ENCODE peak calls at places on chromosomes 13 and 19, in six cellular contexts. K, I, B, Z, S and G are unnamed samples.

GRCh38 chr13:91045351-91046034 is 302.0 kb upstream of the MIR17HG start:
- DNase-seq in B (no peak), I (peak), K (peak), S (peak), Z (peak), G (peak)

GRCh38 chr19:30669329-30670010 is 297.3 kb downstream of the ZNF536 start:
- DNase-seq in B (peak), I (peak), K (peak), S (no peak), Z (peak), G (peak)

GRCh38 chr19:38003427-38004099 is 96.6 kb downstream of the SIPA1L3 start:
- DNase-seq in I (peak), B (peak), Z (peak), S (no peak), K (peak), G (peak)

GRCh38 chr13:85693889-85694511 is 105.2 kb downstream of the SLITRK6 start:
- DNase-seq in Z (peak), K (no peak), S (no peak), B (no peak), I (no peak), G (no peak)

GRCh38 chr19:51690359-51691121 is 2.6 kb upstream of the SPACA6 start:
- DNase-seq in B (no peak), I (peak), S (no peak), Z (peak), K (peak), G (peak)

GRCh38 chr19:27657271-27658051 is 1555.5 kb downstream of the UQCRFS1 start:
- DNase-seq in B (no peak), Z (no peak), I (no peak), K (no peak), S (no peak), G (no peak)

GRCh38 chr13:97133955-97134354 is 88.2 kb upstream of the MBNL2 start:
- DNase-seq in I (no peak), S (no peak), B (no peak), K (no peak), Z (peak), G (no peak)

GRCh38 chr19:12668937-12669271 is 2.3 kb downstream of the WDR83 start:
- DNase-seq in K (peak), B (peak), Z (peak), I (peak), S (no peak), G (peak)

GRCh38 chr13:114151565-114152284 is 19.3 kb upstream of the RASA3 start:
- DNase-seq in S (peak), I (no peak), Z (peak), K (no peak), B (no peak), G (peak)

GRCh38 chr13:26253787-26254582 is at the start of gene CDK8:
- DNase-seq in B (peak), I (peak), S (peak), Z (peak), K (peak), G (peak)

GRCh38 chr13:80251403-80251802 is 89.5 kb downstream of the SPRY2 start:
- DNase-seq in I (peak), S (no peak), K (no peak), B (peak), Z (peak), G (peak)

DNA sequence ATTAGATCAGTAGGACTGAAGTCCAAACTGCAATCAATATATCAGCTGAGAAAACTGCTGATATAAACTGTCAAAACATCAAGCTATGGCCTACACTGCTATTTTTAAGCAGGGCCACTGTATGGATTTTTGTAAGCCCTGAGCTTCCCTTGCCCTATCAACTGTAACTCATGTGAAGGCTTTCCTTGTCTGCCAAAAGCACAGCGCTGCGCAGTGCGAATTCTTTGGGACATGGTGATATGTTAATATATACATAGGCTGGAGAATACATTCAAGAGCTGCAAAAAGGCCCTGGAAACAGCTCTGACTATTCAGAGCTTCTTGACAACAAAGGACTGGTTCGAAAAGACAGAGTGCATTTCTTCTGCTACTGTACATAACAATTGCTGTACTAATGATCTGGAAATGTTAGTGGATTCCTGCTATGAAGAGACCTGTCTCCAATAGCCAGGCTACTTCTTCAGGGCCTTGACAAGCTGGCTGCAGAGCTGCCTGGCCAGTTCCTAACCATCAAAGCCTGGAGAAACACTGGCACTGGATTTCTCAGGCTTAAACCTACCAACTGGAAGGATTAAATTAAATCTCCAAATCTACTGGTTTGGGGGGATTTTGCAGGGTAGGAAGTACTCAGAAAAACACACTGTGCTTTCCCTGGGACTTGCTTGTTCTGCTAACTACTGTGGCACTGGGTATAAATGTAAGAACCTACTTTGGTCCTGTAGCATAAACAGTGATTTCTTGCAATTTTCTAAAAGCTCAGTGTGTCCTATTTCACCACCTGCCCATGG is 246.9 kb downstream of the DNAJC15 start:
- DNase-seq in S (no peak), B (no peak), I (no peak), K (no peak), Z (no peak), G (no peak)
- H3K9ac ChIP-seq in S (no peak), B (no peak), I (no peak), K (no peak), Z (no peak), G (no peak)

GRCh38 chr19:19409235-19410030 is 4.0 kb downstream of the GATAD2A start:
- DNase-seq in S (no peak), K (no peak), Z (peak), B (no peak), I (peak), G (no peak)
- TF ChIP-seq EZH2phosphoT487 in S (no peak), K (no peak), Z (no peak), B (no peak), I (no peak), G (no peak)

GRCh38 chr13:21595546-21595822 is 8.5 kb downstream of the MICU2 start:
- DNase-seq in Z (no peak), K (no peak), S (no peak), B (no peak), I (no peak), G (no peak)
- H3K9ac ChIP-seq in Z (no peak), K (no peak), S (no peak), B (no peak), I (no peak), G (no peak)

GRCh38 chr19:34832581-34833112 is 59.6 kb upstream of the ZNF599 start:
- DNase-seq in I (no peak), S (no peak), K (no peak), B (no peak), Z (no peak), G (no peak)

GRCh38 chr19:34831714-34832113 is 58.7 kb upstream of the ZNF599 start:
- DNase-seq in B (no peak), Z (no peak), K (no peak), I (no peak), S (no peak), G (no peak)

GRCh38 chr19:34837262-34837661 is 64.2 kb upstream of the ZNF599 start:
- DNase-seq in K (peak), I (no peak), B (no peak), Z (no peak), S (no peak), G (no peak)

GRCh38 chr19:34835952-34836351 is 62.9 kb upstream of the ZNF599 start:
- DNase-seq in S (no peak), Z (no peak), I (no peak), K (no peak), B (no peak), G (no peak)

DNA sequence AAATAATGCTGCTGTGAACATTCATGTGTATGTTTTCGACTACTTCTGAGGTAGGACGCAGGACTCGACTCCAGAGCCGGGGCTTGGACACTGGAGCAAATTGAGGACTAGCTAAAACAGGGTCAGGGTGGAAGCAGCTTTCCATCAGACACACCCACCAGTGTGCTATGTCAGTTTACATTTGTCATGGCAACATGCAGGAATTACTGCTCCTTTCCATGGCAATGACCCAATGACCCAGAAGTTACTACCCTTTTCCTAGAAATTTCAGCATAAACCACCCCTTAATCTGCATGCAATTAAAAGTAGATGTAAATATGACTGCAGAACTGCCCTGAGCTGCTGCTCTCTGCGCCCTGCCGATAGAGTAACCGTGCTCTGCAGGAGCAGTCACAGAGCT is 61.5 kb upstream of the ZNF599 start:
- DNase-seq in S (no peak), I (no peak), Z (no peak), K (no peak), B (no peak), G (no peak)
- TF ChIP-seq EZH2phosphoT487 in S (no peak), I (no peak), Z (no peak), K (no peak), B (no peak), G (no peak)

DNA sequence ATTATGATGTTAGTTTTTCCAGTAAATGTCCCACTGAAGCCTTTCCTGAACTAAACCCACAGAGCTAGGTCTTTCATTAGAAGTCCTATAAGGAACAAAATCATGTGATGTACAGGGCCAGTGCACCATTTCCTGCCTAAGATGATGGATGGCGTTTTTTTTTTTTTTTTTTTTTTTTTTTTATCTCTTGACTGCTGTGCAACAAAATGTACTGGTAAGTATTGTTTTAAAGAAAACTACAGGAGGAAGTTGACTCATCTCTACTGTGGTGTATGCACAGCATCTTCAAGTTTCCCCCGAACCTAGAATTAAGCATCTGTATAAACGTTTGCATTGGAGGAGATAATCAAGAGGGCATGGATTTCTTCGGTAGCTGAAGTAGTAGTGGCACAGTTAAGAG is 197.5 kb downstream of the NBEA start:
- DNase-seq in S (no peak), I (no peak), Z (peak), B (no peak), K (no peak), G (no peak)
- H3K9ac ChIP-seq in S (no peak), I (no peak), Z (no peak), B (no peak), K (no peak), G (no peak)

GRCh38 chr19:1001538-1002166 is 1.4 kb downstream of the GRIN3B start:
- DNase-seq in B (peak), Z (peak), I (peak), K (peak), S (no peak), G (peak)
- TF ChIP-seq EZH2phosphoT487 in B (no peak), Z (no peak), I (no peak), K (no peak), S (no peak), G (no peak)

DNA sequence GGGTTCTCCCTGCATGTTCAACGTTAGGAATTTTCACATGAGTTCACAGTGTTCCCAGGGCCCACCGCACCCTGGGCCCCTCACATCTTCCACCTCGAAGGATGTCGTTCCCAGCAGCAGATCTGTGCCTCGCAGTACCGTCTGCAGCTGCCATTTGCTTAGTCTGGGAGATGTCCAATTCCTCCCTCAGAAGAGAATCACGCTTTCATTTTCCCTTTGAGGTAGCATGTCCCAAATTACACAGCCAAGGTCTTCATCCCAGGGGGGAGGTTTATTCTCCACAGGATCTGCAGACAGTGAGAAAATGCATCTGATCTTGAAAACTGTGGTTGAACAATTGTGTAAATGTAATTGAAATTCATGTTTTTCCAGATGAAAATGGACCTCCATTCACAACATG is 150.2 kb downstream of the DCT start:
- DNase-seq in S (no peak), B (no peak), I (no peak), K (no peak), Z (no peak), G (peak)
- H3K9ac ChIP-seq in S (no peak), B (no peak), I (no peak), K (no peak), Z (no peak), G (no peak)

GRCh38 chr19:17794731-17795494 is at the start of gene B3GNT3:
- DNase-seq in K (no peak), B (no peak), I (peak), Z (peak), S (peak), G (peak)
- TF ChIP-seq EZH2phosphoT487 in K (no peak), B (no peak), I (peak), Z (no peak), S (no peak), G (no peak)

DNA sequence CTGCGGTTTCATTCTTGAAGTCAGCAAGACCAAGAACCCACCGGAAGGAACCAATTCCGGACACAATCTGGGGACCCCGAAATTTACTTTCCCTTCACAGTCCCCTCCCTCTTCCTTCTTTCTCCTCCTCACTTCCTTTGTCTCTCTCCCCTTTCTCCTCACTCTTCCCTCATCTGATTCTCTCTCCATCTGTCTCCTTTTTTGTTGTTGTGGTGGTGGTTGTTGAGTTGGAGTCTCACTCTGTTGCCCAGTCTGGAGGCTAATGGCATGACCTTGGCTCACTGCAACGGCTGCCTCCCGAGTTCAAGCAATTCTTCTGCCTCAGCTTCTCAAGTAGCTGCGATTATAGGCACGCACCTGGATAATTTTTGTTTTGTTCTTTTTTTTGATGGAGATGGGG is 32.7 kb upstream of the OR1M1 start:
- DNase-seq in K (no peak), B (no peak), Z (no peak), S (no peak), I (no peak), G (no peak)
- H3K9ac ChIP-seq in K (no peak), B (no peak), Z (peak), S (no peak), I (no peak), G (no peak)

GRCh38 chr19:42421591-42422031 is 5.6 kb downstream of the LIPE start:
- DNase-seq in K (no peak), B (no peak), Z (peak), S (no peak), I (no peak), G (peak)

GRCh38 chr19:42422092-42422575 is 5.1 kb downstream of the LIPE start:
- DNase-seq in Z (no peak), I (no peak), B (no peak), S (no peak), K (no peak), G (no peak)

GRCh38 chr19:42421101-42421500 is 6.1 kb downstream of the LIPE start:
- DNase-seq in B (no peak), S (no peak), I (no peak), K (no peak), Z (no peak), G (no peak)

GRCh38 chr19:42420055-42420544 is 7.1 kb downstream of the LIPE start:
- DNase-seq in K (peak), S (peak), B (peak), Z (peak), I (peak), G (peak)

DNA sequence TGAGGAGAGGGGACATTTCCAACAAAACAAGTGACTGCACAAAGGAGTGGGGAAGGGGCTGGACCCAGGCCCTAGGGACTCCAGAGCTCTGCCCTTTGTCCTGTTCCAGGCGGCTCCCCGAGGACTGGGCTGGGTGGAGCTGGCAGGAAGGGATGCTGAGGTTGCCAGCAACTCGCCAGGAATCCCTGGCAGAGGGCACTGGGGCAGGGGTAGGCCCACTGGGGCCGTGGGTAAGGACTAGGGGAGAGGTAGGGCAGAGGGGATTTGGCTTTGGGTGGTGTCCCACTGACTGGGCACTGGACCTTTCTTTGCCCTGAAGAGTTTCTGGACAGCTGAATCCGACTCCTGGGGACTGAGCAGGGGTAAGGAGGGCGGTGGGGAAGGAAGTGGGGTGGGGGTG is 7.9 kb downstream of the LIPE start:
- DNase-seq in S (no peak), Z (no peak), I (no peak), B (no peak), K (no peak), G (no peak)
- TF ChIP-seq EZH2phosphoT487 in S (no peak), Z (no peak), I (no peak), B (no peak), K (no peak), G (no peak)